ENCODE peak calls at places on chromosomes 7 and 10, in eight cellular contexts. Q is activated naive CD8-positive, alpha-beta T cell treated with anti-CD3 and anti-CD28 coated beads, Interleukin-2, amount 50 U/mL, for 16 hours; M is transverse colon; B is astrocyte of the cerebellum; F is mucosa of descending colon; R is activated effector memory CD4-positive, alpha-beta T cell treated with anti-CD3 and anti-CD28 coated beads, Interleukin-2, amount 50 U/mL, for 16 hours; S is COLO829; K is brain pericyte. H is an unnamed sample.
A peak's percentile ranks its signal among the peaks of the same experiment; 100 is the strongest.

GRCh38 chr10:62926407-62926806 is 110.2 kb upstream of the EGR2 start:
- DNase-seq in Q (no peak), B (no peak), S (no peak), K (no peak), R (no peak), F (no peak), M (no peak), H (no peak)

GRCh38 chr10:3987142-3987974 is 202.3 kb upstream of the KLF6 start:
- DNase-seq in F (no peak), B (no peak), M (no peak), R (no peak), S (peak; percentile 2), Q (no peak), K (no peak), H (no peak)

GRCh38 chr10:13526952-13527863 is 1.6 kb downstream of the BEND7 start:
- DNase-seq in M (no peak), F (no peak), S (peak; percentile 21), B (peak; percentile 45), Q (no peak), R (no peak), K (no peak), H (no peak)

GRCh38 chr7:29510028-29510427 is 53.6 kb upstream of the PRR15 start:
- DNase-seq in S (no peak), M (no peak), B (no peak), F (no peak), Q (no peak), K (no peak), R (no peak), H (no peak)

GRCh38 chr7:158524749-158525635 is 62.6 kb downstream of the PTPRN2 start:
- DNase-seq in Q (no peak), F (no peak), R (no peak), S (no peak), M (no peak), B (no peak), K (no peak), H (no peak)

GRCh38 chr7:151256410-151257045 is 8.0 kb upstream of the SMARCD3 start:
- DNase-seq in S (no peak), K (no peak), R (no peak), B (no peak), M (no peak), F (no peak), Q (no peak), H (no peak)

GRCh38 chr10:74104996-74105395 is 45.6 kb downstream of the AP3M1 start:
- DNase-seq in F (no peak), Q (no peak), K (no peak), R (no peak), S (no peak), B (no peak), M (no peak), H (no peak)

GRCh38 chr7:149007146-149007545 is 21.2 kb downstream of the PDIA4 start:
- DNase-seq in S (no peak), M (no peak), R (no peak), F (no peak), B (no peak), Q (no peak), K (no peak), H (no peak)

GRCh38 chr10:78162867-78163266 is 129.2 kb downstream of the RPS24 start:
- DNase-seq in F (no peak), S (no peak), R (no peak), B (no peak), Q (no peak), M (no peak), K (no peak), H (no peak)

GRCh38 chr7:149729983-149730801 is 43.2 kb downstream of the ZNF467 start:
- DNase-seq in M (no peak), F (no peak), K (no peak), B (no peak), S (no peak), Q (no peak), R (peak; percentile 57), H (no peak)

GRCh38 chr7:41870505-41871138 is 167.7 kb upstream of the INHBA start:
- DNase-seq in K (no peak), S (no peak), F (no peak), R (no peak), Q (no peak), B (no peak), M (no peak), H (no peak)

GRCh38 chr7:17144313-17144712 is 154.1 kb upstream of the AHR start:
- DNase-seq in S (no peak), R (peak; percentile 86), M (no peak), F (no peak), B (no peak), K (no peak), Q (peak; percentile 19), H (no peak)

GRCh38 chr10:15715619-15716227 is 4.0 kb downstream of the ITGA8 start:
- DNase-seq in M (no peak), F (no peak), K (no peak), Q (no peak), B (no peak), R (no peak), S (peak; percentile 15), H (no peak)

GRCh38 chr7:80357530-80357929 is 154.3 kb downstream of the GNAT3 start:
- DNase-seq in M (no peak), B (peak; percentile 15), Q (no peak), F (no peak), R (no peak), S (no peak), K (no peak), H (no peak)

GRCh38 chr7:111137296-111138195 is 46.6 kb downstream of the LRRN3 start:
- DNase-seq in M (no peak), F (no peak), Q (no peak), B (no peak), S (no peak), K (no peak), R (peak; percentile 68), H (no peak)

GRCh38 chr10:10830316-10831061 is 187.2 kb upstream of the CELF2 start:
- DNase-seq in B (peak; percentile 66), F (no peak), M (no peak), R (no peak), S (no peak), Q (no peak), K (peak; percentile 71), H (no peak)

GRCh38 chr10:109958059-109958458 is 34.7 kb upstream of the XPNPEP1 start:
- DNase-seq in M (no peak), S (no peak), F (no peak), R (no peak), B (no peak), K (no peak), Q (no peak), H (no peak)

GRCh38 chr10:116364808-116365207 is 40.6 kb downstream of the CCDC172 start:
- DNase-seq in F (no peak), K (no peak), R (no peak), Q (no peak), B (no peak), M (no peak), S (no peak), H (no peak)

GRCh38 chr7:85191383-85191782 is 4.5 kb upstream of the SEMA3D start:
- DNase-seq in Q (no peak), F (no peak), M (no peak), B (peak; percentile 11), R (no peak), K (no peak), S (peak; percentile 41), H (no peak)

GRCh38 chr7:137642467-137642866 is 204.3 kb downstream of the DGKI start:
- DNase-seq in K (no peak), R (no peak), B (peak; percentile 5), S (peak; percentile 99), M (no peak), F (no peak), Q (no peak), H (no peak)

GRCh38 chr7:84261509-84261908 is 66.9 kb upstream of the SEMA3A start:
- DNase-seq in F (no peak), S (no peak), R (no peak), B (no peak), K (no peak), M (no peak), Q (no peak), H (no peak)

GRCh38 chr10:26478061-26478460 is 39.9 kb downstream of the APBB1IP start:
- DNase-seq in S (no peak), B (no peak), F (no peak), Q (no peak), M (no peak), K (no peak), R (no peak), H (no peak)

GRCh38 chr7:108455524-108455832 is 758 bp downstream of the NRCAM start:
- DNase-seq in K (no peak), F (no peak), B (no peak), R (no peak), S (no peak), M (no peak), Q (no peak), H (peak; percentile 19)